ENCODE peak calls at places on chromosomes 7 and 10, in six cellular contexts. G, W, B, Q, D and P are unnamed samples.

GRCh38 chr7:157432957-157433576 is 96.3 kb downstream of the DNAJB6 start:
- DNase-seq in G (peak), W (peak), B (no peak), Q (peak), D (peak), P (no peak)

GRCh38 chr7:66296555-66296954 is 91.4 kb downstream of the TPST1 start:
- DNase-seq in G (no peak), W (no peak), B (no peak), Q (no peak), D (peak), P (no peak)

GRCh38 chr7:12638851-12639467 is 48.5 kb upstream of the ARL4A start:
- DNase-seq in G (peak), W (peak), B (no peak), Q (no peak), D (peak), P (no peak)

GRCh38 chr7:129166745-129167144 is 21.7 kb upstream of the SMO start:
- DNase-seq in G (no peak), W (no peak), B (no peak), Q (no peak), D (no peak), P (no peak)

GRCh38 chr10:65100146-65100545 is 1578.9 kb downstream of the REEP3 start:
- DNase-seq in G (no peak), W (no peak), B (no peak), Q (no peak), D (no peak), P (no peak)

GRCh38 chr10:70589762-70590662 is 12.5 kb downstream of the PRF1 start:
- DNase-seq in G (no peak), W (no peak), B (no peak), Q (no peak), D (peak), P (no peak)

GRCh38 chr10:132883391-132883881 is 58.9 kb downstream of the CFAP46 start:
- DNase-seq in G (no peak), W (no peak), B (no peak), Q (no peak), D (no peak), P (no peak)

GRCh38 chr10:14658331-14659122 is 116.2 kb downstream of the FAM107B start:
- DNase-seq in G (no peak), W (no peak), B (no peak), Q (no peak), D (peak), P (no peak)

GRCh38 chr7:151539055-151539714 is 19.5 kb upstream of the RHEB start:
- DNase-seq in G (no peak), W (peak), B (no peak), Q (no peak), D (peak), P (peak)

GRCh38 chr10:32367793-32368453 is 21.0 kb upstream of the EPC1 start:
- DNase-seq in G (peak), W (no peak), B (peak), Q (peak), D (peak), P (no peak)

GRCh38 chr10:113056468-113057021 is 106.5 kb downstream of the TCF7L2 start:
- DNase-seq in G (no peak), W (no peak), B (no peak), Q (no peak), D (peak), P (no peak)